ENCODE peak calls at places on chromosomes 4 and X, in six cellular contexts. O is IMR-90, K is DND-41, Y is HCT116, S is fibroblast of lung, A is SK-N-SH. D is an unnamed sample.

GRCh38 chr4:106186201-106186600 is 129.8 kb downstream of the TBCK start:
- DNase-seq in A (no peak), Y (no peak), K (no peak), S (no peak), O (no peak), D (no peak)

GRCh38 chr4:76407440-76408119 is 13.4 kb downstream of the CCDC158 start:
- DNase-seq in O (no peak), A (no peak), Y (no peak), K (no peak), S (no peak), D (peak; percentile 32)

GRCh38 chrX:35890699-35891098 is 28.8 kb upstream of the CFAP47 start:
- DNase-seq in A (peak; percentile 38), O (peak; percentile 11), K (peak; percentile 59), Y (no peak), S (peak; percentile 56), D (no peak)

GRCh38 chr4:145302725-145303124 is 122.3 kb upstream of the OTUD4 start:
- DNase-seq in K (no peak), Y (no peak), O (no peak), A (no peak), S (no peak), D (no peak)

GRCh38 chr4:157514711-157515110 is 294.2 kb downstream of the GRIA2 start:
- DNase-seq in S (no peak), O (no peak), A (peak; percentile 20), Y (no peak), K (no peak), D (no peak)

GRCh38 chrX:154010330-154011087 is 9.2 kb downstream of the IRAK1 start:
- DNase-seq in Y (no peak), A (no peak), K (no peak), S (no peak), O (no peak), D (no peak)

GRCh38 chr4:147782087-147782781 is 50.3 kb downstream of the ARHGAP10 start:
- DNase-seq in A (no peak), S (peak; percentile 65), O (peak; percentile 70), Y (peak; percentile 22), K (no peak), D (peak; percentile 55)

GRCh38 chrX:69613946-69614345 is 2.0 kb upstream of the EDA start:
- DNase-seq in Y (no peak), K (no peak), S (no peak), A (no peak), O (no peak), D (no peak)

GRCh38 chrX:72240976-72241375 is 2.1 kb upstream of the ERCC6L start:
- DNase-seq in S (no peak), K (no peak), Y (no peak), A (no peak), O (no peak), D (no peak)

GRCh38 chr4:159071969-159072765 is 30.7 kb upstream of the RAPGEF2 start:
- DNase-seq in K (no peak), A (no peak), S (no peak), O (peak; percentile 19), Y (no peak), D (peak; percentile 42)

GRCh38 chr4:53098681-53099121 is 236.6 kb downstream of the RASL11B start:
- DNase-seq in O (peak; percentile 92), Y (no peak), K (no peak), S (peak; percentile 63), A (no peak), D (peak; percentile 89)

DNA sequence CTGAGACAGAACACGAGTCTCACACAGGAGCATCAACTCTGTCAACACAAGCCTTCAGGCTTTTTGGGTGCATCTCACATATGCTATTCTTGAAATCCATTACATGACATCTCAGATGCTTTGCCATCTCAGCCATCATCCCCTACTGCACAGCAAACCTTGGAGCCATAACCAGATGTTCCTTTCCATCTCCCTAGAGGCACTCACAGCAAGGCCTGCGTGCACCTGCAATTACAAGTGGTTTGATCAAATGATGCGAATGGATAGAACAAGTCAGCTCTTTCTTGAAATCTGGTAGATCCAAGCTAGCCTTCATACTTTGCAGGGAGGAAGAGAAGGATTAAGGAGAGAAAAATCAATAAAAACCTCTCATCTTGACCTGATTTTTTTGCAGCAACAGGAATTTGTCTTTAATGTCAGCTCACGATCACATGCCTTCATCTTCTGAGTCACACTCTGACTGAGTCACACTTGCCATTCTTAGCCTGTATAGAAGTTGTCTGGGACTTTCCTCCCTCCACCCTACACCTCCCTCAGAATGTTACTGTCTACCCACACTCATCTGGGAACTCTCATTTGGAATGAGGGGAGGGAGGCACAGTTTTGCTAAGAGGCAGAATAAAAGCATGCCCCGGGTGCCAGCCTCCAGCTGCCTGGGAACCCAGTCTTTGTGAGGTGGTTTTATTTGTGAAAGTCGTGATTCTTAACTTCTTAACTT is 11.9 kb upstream of the TRIML1 start:
- DNase-seq in O (peak; percentile 94), Y (peak; percentile 86), S (peak; percentile 68), A (no peak), K (no peak), D (peak; percentile 49)
- H3K27ac ChIP-seq in O (peak overlapping the region; percentile 4), Y (peak overlapping the region; percentile 58), S (peak overlapping the region; percentile 16), A (no peak overlapping the region), K (no peak overlapping the region), D (peak overlapping the region; percentile 61)

DNA sequence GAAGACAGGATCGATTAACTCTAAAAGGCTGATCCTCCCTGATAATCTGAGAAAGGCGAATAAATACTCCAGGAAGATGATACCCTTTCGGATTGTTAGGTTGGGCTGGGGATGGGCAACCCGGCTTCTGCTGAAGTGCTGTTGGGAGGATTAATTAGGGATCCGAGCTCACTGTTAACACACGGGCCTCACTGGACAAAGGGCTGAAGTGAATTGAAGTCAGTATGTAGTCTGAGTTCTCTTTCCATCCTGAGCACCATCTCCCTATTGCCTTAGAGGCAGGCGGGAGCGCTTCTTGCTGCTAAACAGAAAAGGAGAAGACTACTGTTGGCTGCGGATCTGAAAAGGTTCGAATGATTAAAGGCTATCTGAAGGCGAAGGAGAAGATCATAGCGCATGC is 22.6 kb downstream of the MORF4L2 start:
- DNase-seq in Y (no peak), S (no peak), K (no peak), A (no peak), O (no peak), D (no peak)
- H2AFZ ChIP-seq in Y (no peak overlapping the region), S (no peak overlapping the region), K (no peak overlapping the region), A (no peak overlapping the region), O (peak overlapping the region; percentile 36), D (peak overlapping the region; percentile 18)

DNA sequence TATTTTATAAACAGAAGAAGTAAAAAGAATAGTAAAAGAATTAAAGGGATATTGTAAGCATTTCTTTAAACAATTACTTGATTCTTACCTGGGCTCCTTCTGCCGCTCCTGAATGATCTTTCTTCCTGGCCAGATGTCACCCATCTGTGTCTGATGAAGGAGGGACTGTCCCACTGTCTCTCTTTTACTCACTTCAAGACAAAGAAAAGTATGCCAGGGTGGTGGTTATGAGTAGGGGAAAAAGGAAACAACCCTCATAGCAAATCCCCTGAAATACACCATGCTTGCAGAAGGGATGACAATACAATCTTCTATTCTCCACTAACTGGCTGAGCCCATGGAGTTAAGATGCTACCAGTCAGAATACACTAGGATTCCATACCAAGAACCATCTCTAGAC is 31.1 kb downstream of the SYTL4 start:
- DNase-seq in S (no peak), K (no peak), Y (no peak), O (no peak), A (no peak), D (no peak)
- H3K27ac ChIP-seq in S (no peak overlapping the region), K (no peak overlapping the region), Y (no peak overlapping the region), O (no peak overlapping the region), A (no peak overlapping the region), D (no peak overlapping the region)

GRCh38 chr4:47930971-47931804 is 16.8 kb upstream of the NFXL1 start:
- DNase-seq in O (peak; percentile 60), Y (no peak), S (peak; percentile 64), A (peak; percentile 26), K (no peak), D (peak; percentile 82)

GRCh38 chr4:47929682-47930201 is 15.4 kb upstream of the NFXL1 start:
- DNase-seq in S (no peak), Y (no peak), O (no peak), A (no peak), K (no peak), D (no peak)

GRCh38 chr4:47926667-47927258 is 12.4 kb upstream of the NFXL1 start:
- DNase-seq in A (peak; percentile 17), S (peak; percentile 52), O (peak; percentile 47), K (peak; percentile 42), Y (peak; percentile 43), D (peak; percentile 32)
- H2AFZ ChIP-seq in A (no peak overlapping the region), S (no peak overlapping the region), O (peak overlapping the region; percentile 80), K (peak overlapping the region; percentile 5), Y (peak overlapping the region; percentile 83), D (peak overlapping the region; percentile 46)

DNA sequence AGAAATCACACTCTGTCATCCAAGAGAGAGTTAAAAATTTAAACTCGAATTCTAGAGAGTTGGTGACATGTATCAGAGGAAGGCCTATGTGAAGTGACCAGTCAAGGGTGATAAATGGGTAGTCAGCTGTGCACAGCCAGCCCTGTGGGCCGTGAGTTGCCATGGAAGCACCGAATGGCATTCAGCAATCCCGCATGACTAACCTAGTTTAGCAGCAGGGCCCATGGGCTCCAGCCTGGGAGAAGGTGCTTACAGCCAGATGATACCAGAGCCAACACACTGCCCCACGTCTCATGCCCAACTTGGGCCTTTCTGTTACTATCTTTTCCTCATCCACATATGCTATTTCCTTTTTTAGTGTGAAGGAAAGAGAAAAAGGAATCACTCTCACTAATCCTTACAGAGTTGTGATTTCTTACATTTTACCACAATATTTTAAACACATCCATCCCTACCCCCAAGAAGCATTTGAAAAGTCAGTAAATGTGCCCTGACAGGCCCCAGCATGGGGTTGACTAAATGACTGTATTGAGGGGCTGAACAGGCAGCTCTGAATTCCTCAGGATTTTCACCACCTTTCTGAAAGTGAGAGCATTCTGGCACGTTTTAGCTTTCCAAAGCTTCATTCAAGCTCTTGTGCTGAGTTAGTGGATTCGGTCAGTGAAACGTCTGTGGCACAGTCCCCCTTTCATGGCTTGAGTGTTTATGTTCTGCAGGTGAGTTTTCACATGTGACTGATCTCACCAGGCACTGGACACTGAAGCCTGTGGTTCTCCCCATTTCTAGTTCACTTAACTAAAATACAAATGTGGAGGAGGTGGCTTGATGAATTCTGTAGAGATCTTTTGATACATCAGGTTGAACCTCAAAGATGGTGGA is 104.3 kb downstream of the AFF1 start:
- DNase-seq in S (peak; percentile 83), K (no peak), O (peak; percentile 91), Y (no peak), A (peak; percentile 59), D (peak; percentile 94)
- H3K27ac ChIP-seq in S (peak overlapping the region; percentile 74), K (peak overlapping the region; percentile 30), O (peak overlapping the region; percentile 1), Y (no peak overlapping the region), A (peak overlapping the region; percentile 75), D (peak overlapping the region; percentile 65)

GRCh38 chr4:25538430-25538829 is 117.2 kb upstream of the SLC34A2 start:
- DNase-seq in S (no peak), Y (no peak), K (no peak), O (no peak), A (no peak), D (no peak)
- H2AFZ ChIP-seq in S (no peak overlapping the region), Y (no peak overlapping the region), K (no peak overlapping the region), O (no peak overlapping the region), A (no peak overlapping the region), D (no peak overlapping the region)